ENCODE peak calls at places on chromosomes 11 and 22, in nine cellular contexts. L is hepatocyte, M is PC-3, P is GM23248, V is GM23338, H is SK-N-SH, Z is OCI-LY7, C is neural progenitor cell, B is MM.1S. E is an unnamed sample.
A peak's percentile ranks its signal among the peaks of the same experiment; 100 is the strongest.

GRCh38 chr22:26953380-26953807 is 296.0 kb downstream of the MIAT start:
- DNase-seq in C (no peak), Z (no peak), P (no peak), B (no peak), L (no peak), M (no peak), H (peak; percentile 55), V (peak; percentile 68), E (no peak)

GRCh38 chr22:46432164-46433068 is 96.9 kb downstream of the TRMU start:
- DNase-seq in V (no peak), Z (peak; percentile 79), H (no peak), C (no peak), L (no peak), M (no peak), P (no peak), B (peak; percentile 85), E (no peak)

GRCh38 chr11:128771102-128771501 is 77.2 kb downstream of the FLI1 start:
- DNase-seq in V (no peak), Z (no peak), B (no peak), P (no peak), C (no peak), M (no peak), L (no peak), H (no peak), E (no peak)

GRCh38 chr11:28457481-28458145 is 349.4 kb downstream of the METTL15 start:
- DNase-seq in H (no peak), M (no peak), Z (no peak), C (no peak), V (no peak), L (no peak), P (no peak), B (no peak), E (no peak)

GRCh38 chr11:116970485-116971292 is 127.5 kb downstream of the SIK3 start:
- DNase-seq in L (no peak), C (no peak), Z (no peak), P (peak; percentile 39), M (peak; percentile 68), H (no peak), B (no peak), V (no peak), E (no peak)

GRCh38 chr11:2847511-2847910 is 38.1 kb downstream of the CDKN1C start:
- DNase-seq in H (no peak), C (no peak), Z (no peak), M (no peak), P (no peak), L (no peak), V (no peak), B (no peak), E (no peak)

GRCh38 chr11:34640050-34640971 is 19.4 kb downstream of the EHF start:
- DNase-seq in Z (no peak), V (no peak), H (no peak), M (peak; percentile 95), B (no peak), C (peak; percentile 64), P (no peak), L (peak; percentile 87), E (no peak)

GRCh38 chr11:69664901-69665300 is 10.3 kb downstream of the LTO1 start:
- DNase-seq in H (no peak), C (no peak), L (no peak), V (no peak), B (no peak), Z (no peak), P (no peak), M (no peak), E (no peak)

GRCh38 chr22:45629469-45630089 is 42.1 kb upstream of the ATXN10 start:
- DNase-seq in C (no peak), H (peak; percentile 64), Z (no peak), V (peak; percentile 74), P (no peak), L (peak; percentile 23), M (no peak), B (no peak), E (no peak)

GRCh38 chr11:9717719-9718118 is 53.8 kb downstream of the SWAP70 start:
- DNase-seq in B (no peak), H (peak; percentile 5), C (no peak), Z (no peak), V (peak; percentile 16), L (no peak), P (peak; percentile 6), M (peak; percentile 44), E (no peak)

GRCh38 chr11:74641289-74641688 is 48.9 kb downstream of the POLD3 start:
- DNase-seq in B (no peak), C (peak; percentile 37), H (no peak), L (no peak), M (no peak), P (no peak), V (no peak), Z (no peak), E (no peak)

GRCh38 chr11:11691296-11692141 is 69.7 kb upstream of the GALNT18 start:
- DNase-seq in Z (no peak), C (peak; percentile 93), V (peak; percentile 47), L (peak; percentile 30), B (no peak), M (no peak), P (no peak), H (no peak), E (no peak)

GRCh38 chr11:47391711-47392432 is 13.5 kb upstream of the SPI1 start:
- DNase-seq in V (no peak), C (no peak), Z (no peak), P (no peak), H (peak; percentile 15), B (no peak), L (no peak), M (no peak), E (no peak)

GRCh38 chr11:118276422-118276821 is 12.3 kb upstream of the MPZL2 start:
- DNase-seq in C (no peak), P (no peak), Z (no peak), H (no peak), M (no peak), L (no peak), V (no peak), B (no peak), E (no peak)

GRCh38 chr11:110479445-110480101 is 49.8 kb downstream of the FDX1 start:
- DNase-seq in M (no peak), L (peak; percentile 25), B (no peak), V (no peak), Z (peak; percentile 13), P (peak; percentile 64), C (no peak), H (no peak), E (no peak)

GRCh38 chr11:79439430-79439892 is 1.4 kb downstream of the TENM4 start:
- DNase-seq in L (peak; percentile 27), M (no peak), Z (no peak), B (peak; percentile 18), P (peak; percentile 48), H (peak; percentile 38), V (no peak), C (no peak), E (no peak)

GRCh38 chr11:65479184-65480145 is 19.4 kb upstream of the MALAT1 start:
- DNase-seq in P (peak; percentile 98), Z (no peak), B (no peak), C (peak; percentile 74), M (no peak), L (peak; percentile 71), H (peak; percentile 60), V (peak; percentile 83), E (no peak)

GRCh38 chr11:86811637-86812321 is 11.4 kb downstream of the PRSS23 start:
- DNase-seq in Z (no peak), V (peak; percentile 54), C (peak; percentile 68), M (peak; percentile 76), P (peak; percentile 81), H (no peak), B (no peak), L (peak; percentile 68), E (peak; percentile 76)

DNA sequence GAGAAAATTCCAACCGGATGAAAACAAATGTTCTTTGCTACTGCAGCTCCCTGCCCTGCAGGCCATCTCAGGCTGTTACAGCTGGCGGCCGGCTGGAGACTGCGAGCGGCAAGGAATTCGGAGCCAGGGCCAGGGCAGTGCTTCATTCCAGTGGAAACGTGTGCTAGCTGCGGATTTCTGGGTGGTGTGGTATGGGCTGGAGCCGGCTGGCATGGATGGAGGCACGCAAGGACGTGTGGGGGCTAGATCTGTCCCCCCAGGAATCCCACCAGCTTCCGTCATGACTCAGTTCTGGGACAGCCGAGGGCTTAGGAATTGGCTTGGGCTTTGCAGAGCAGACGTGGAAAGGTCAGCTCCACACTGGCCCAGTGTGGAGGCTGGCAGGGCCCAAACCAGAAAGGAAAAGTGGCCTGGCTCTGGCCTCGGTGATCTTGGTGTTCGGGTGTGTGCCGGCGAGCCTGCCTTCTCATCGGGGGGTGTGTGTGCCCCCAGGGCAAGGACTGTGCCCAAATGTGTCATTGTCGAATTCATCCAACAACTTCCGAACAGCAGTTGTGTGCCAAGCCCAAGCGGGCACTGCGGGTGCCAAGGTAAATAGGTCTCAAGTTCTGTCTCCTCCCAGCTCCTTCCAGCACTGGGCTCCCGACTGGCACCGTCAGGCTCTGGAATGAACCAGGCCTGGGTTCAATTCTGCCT is 48.1 kb upstream of the SHISAL1 start:
- DNase-seq in B (no peak), C (peak; percentile 50), P (peak; percentile 92), V (peak; percentile 50), H (no peak), Z (no peak), M (peak; percentile 94), L (peak; percentile 45), E (no peak)
- TF ChIP-seq EZH2phosphoT487 in B (no peak), C (no peak), P (no peak), V (no peak), H (no peak), Z (no peak), M (no peak), L (no peak), E (no peak)

GRCh38 chr11:36385121-36385530 is 89.0 kb downstream of the PRR5L start:
- DNase-seq in V (no peak), Z (no peak), L (no peak), P (peak; percentile 80), B (no peak), M (peak; percentile 70), C (no peak), H (no peak), E (no peak)
- TF ChIP-seq EZH2phosphoT487 in V (no peak), Z (no peak), L (no peak), P (peak; percentile 90), B (no peak), M (no peak), C (no peak), H (no peak), E (no peak)

DNA sequence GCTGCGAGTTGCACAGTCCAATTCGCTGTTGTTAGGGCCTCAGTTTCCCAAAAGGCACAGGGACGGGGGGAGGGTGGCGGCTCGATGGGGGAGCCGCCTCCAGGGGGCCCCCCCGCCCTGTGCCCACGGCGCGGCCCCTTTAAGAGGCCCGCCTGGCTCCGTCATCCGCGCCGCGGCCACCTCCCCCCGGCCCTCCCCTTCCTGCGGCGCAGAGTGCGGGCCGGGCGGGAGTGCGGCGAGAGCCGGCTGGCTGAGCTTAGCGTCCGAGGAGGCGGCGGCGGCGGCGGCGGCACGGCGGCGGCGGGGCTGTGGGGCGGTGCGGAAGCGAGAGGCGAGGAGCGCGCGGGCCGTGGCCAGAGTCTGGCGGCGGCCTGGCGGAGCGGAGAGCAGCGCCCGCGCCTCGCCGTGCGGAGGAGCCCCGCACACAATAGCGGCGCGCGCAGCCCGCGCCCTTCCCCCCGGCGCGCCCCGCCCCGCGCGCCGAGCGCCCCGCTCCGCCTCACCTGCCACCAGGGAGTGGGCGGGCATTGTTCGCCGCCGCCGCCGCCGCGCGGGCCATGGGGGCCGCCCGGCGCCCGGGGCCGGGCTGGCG is at the start of gene BCR:
- DNase-seq in C (peak; percentile 87), P (peak; percentile 88), B (peak; percentile 84), Z (peak; percentile 77), V (peak; percentile 78), M (peak; percentile 65), H (peak; percentile 95), L (peak; percentile 90), E (peak; percentile 34)
- TF ChIP-seq EZH2phosphoT487 in C (no peak), P (no peak), B (no peak), Z (no peak), V (no peak), M (no peak), H (no peak), L (no peak), E (no peak)

GRCh38 chr22:43252319-43252718 is 65.4 kb upstream of the TTLL12 start:
- DNase-seq in H (no peak), C (no peak), P (no peak), V (no peak), L (no peak), M (no peak), B (no peak), Z (no peak), E (no peak)
- TF ChIP-seq EZH2phosphoT487 in H (no peak), C (no peak), P (no peak), V (no peak), L (no peak), M (no peak), B (no peak), Z (no peak), E (no peak)